ENCODE peak calls at places on chromosomes 11 and 22, in four cellular contexts. G is adipocyte, C is H9, X is cardiac septum. O is an unnamed sample.

GRCh38 chr22:23225724-23226496 is 45.6 kb downstream of the BCR start:
- DNase-seq in C (no peak), X (no peak), G (peak), O (peak)

GRCh38 chr11:134124660-134125451 is 56.0 kb downstream of the JAM3 start:
- DNase-seq in G (peak), X (no peak), C (peak), O (peak)

GRCh38 chr11:97961431-97961830 is 1059.3 kb upstream of the CNTN5 start:
- DNase-seq in C (no peak), G (no peak), X (no peak), O (no peak)

GRCh38 chr11:113974741-113975470 is at the start of gene HTR3A:
- DNase-seq in C (peak), G (peak), X (peak), O (no peak)

GRCh38 chr11:106482920-106483761 is 405.7 kb downstream of the AASDHPPT start:
- DNase-seq in X (no peak), C (no peak), G (peak), O (peak)

GRCh38 chr22:44085743-44086741 is 61.9 kb downstream of the PARVB start:
- DNase-seq in X (peak), G (peak), C (peak), O (peak)

GRCh38 chr22:40768187-40768586 is 51.0 kb downstream of the SLC25A17 start:
- DNase-seq in G (no peak), C (no peak), X (no peak), O (no peak)

GRCh38 chr11:122843281-122844150 is 5.2 kb downstream of the CRTAM start:
- DNase-seq in G (no peak), C (no peak), X (no peak), O (no peak)

GRCh38 chr11:75239551-75240290 is 853 bp upstream of the TPBGL start:
- DNase-seq in G (no peak), X (peak), C (no peak), O (no peak)

GRCh38 chr11:70467196-70468085 is 69.1 kb downstream of the CTTN start:
- DNase-seq in X (peak), C (no peak), G (peak), O (peak)

GRCh38 chr11:102284008-102284407 is 33.3 kb upstream of the BIRC3 start:
- DNase-seq in X (no peak), C (no peak), G (no peak), O (no peak)

GRCh38 chr11:134660416-134660815 is 248.4 kb upstream of the B3GAT1 start:
- DNase-seq in G (no peak), X (no peak), C (no peak), O (no peak)

GRCh38 chr11:28581286-28582242 is 473.4 kb downstream of the METTL15 start:
- DNase-seq in X (no peak), C (no peak), G (no peak), O (no peak)

GRCh38 chr11:32891657-32892354 is 805 bp upstream of the QSER1 start:
- DNase-seq in C (no peak), X (no peak), G (peak), O (no peak)

GRCh38 chr22:33854724-33855123 is 65.6 kb downstream of the LARGE1 start:
- DNase-seq in C (no peak), G (no peak), X (no peak), O (no peak)

GRCh38 chr11:99066609-99067008 is 45.9 kb downstream of the CNTN5 start:
- DNase-seq in G (no peak), C (no peak), X (no peak), O (no peak)

GRCh38 chr11:123111465-123111864 is 49.5 kb upstream of the HSPA8 start:
- DNase-seq in C (no peak), G (peak), X (no peak), O (peak)

GRCh38 chr22:22201185-22201924 is 43.2 kb upstream of the VPREB1 start:
- DNase-seq in X (no peak), G (no peak), C (peak), O (peak)

GRCh38 chr11:114892381-114893197 is 214.3 kb downstream of the NXPE2 start:
- DNase-seq in C (no peak), X (no peak), G (no peak), O (no peak)

GRCh38 chr11:3732671-3733070 is 61.5 kb upstream of the CHRNA10 start:
- DNase-seq in X (no peak), G (peak), C (no peak), O (peak)

GRCh38 chr22:19080853-19081252 is 41.4 kb downstream of the DGCR2 start:
- DNase-seq in X (no peak), G (no peak), C (no peak), O (no peak)

GRCh38 chr11:36471577-36471976 is 38.5 kb downstream of the TRAF6 start:
- DNase-seq in G (no peak), X (no peak), C (no peak), O (no peak)

GRCh38 chr11:17772704-17773600 is 38.4 kb downstream of the KCNC1 start:
- DNase-seq in G (no peak), X (no peak), C (no peak), O (no peak)

O was measured in GM03348.